ENCODE peak calls at places on chromosomes 1 and 21, in seven cellular contexts. W is cardiac muscle cell, E is sigmoid colon, A is fibroblast of mammary gland, U is HFF-Myc, O is fibroblast of the aortic adventitia, C is A549. F is an unnamed sample.

GRCh38 chr1:225467193-225468020 is 39.6 kb upstream of the LBR start:
- DNase-seq in W (peak), E (peak), A (no peak), U (no peak), O (no peak), C (no peak), F (no peak)

GRCh38 chr1:153389978-153390879 is 644 bp downstream of the S100A8 start:
- DNase-seq in W (no peak), E (no peak), A (no peak), U (no peak), O (no peak), C (no peak), F (no peak)

GRCh38 chr1:5619469-5619868 is 372.8 kb downstream of the NPHP4 start:
- DNase-seq in W (no peak), E (no peak), A (no peak), U (no peak), O (no peak), C (no peak), F (no peak)

GRCh38 chr1:185864889-185865288 is 130.7 kb downstream of the HMCN1 start:
- DNase-seq in W (peak), E (no peak), A (peak), U (no peak), O (peak), C (no peak), F (no peak)

GRCh38 chr1:116853680-116854191 is 56.0 kb upstream of the PTGFRN start:
- DNase-seq in W (peak), E (no peak), A (peak), U (peak), O (peak), C (peak), F (peak)

GRCh38 chr1:67831850-67832513 is 1.3 kb downstream of the GNG12 start:
- DNase-seq in W (peak), E (peak), A (peak), U (peak), O (peak), C (peak), F (peak)

GRCh38 chr1:211928993-211929637 is 98.6 kb upstream of the LPGAT1 start:
- DNase-seq in W (peak), E (no peak), A (peak), U (no peak), O (peak), C (peak), F (no peak)

GRCh38 chr1:2965676-2966075 is 55.6 kb upstream of the ACTRT2 start:
- DNase-seq in W (no peak), E (peak), A (no peak), U (no peak), O (no peak), C (no peak), F (no peak)

GRCh38 chr1:64892576-64893573 is 73.5 kb downstream of the JAK1 start:
- DNase-seq in W (peak), E (no peak), A (peak), U (no peak), O (peak), C (no peak), F (no peak)

GRCh38 chr21:41712201-41712600 is 54.7 kb downstream of the RIPK4 start:
- DNase-seq in W (no peak), E (no peak), A (no peak), U (no peak), O (no peak), C (no peak), F (no peak)

GRCh38 chr1:41322835-41323234 is 38.4 kb upstream of the FOXO6 start:
- DNase-seq in W (peak), E (no peak), A (peak), U (no peak), O (no peak), C (peak), F (peak)

GRCh38 chr1:79554620-79555160 is 548.2 kb upstream of the ADGRL4 start:
- DNase-seq in W (peak), E (no peak), A (peak), U (no peak), O (no peak), C (no peak), F (no peak)

GRCh38 chr21:36860736-36861594 is 105.5 kb downstream of the HLCS start:
- DNase-seq in W (peak), E (no peak), A (no peak), U (no peak), O (peak), C (peak), F (no peak)

GRCh38 chr1:116768416-116768815 is 14.2 kb downstream of the CD2 start:
- DNase-seq in W (no peak), E (no peak), A (no peak), U (no peak), O (no peak), C (no peak), F (no peak)

GRCh38 chr1:201793306-201793925 is 35.5 kb upstream of the IPO9 start:
- DNase-seq in W (no peak), E (no peak), A (no peak), U (no peak), O (no peak), C (no peak), F (no peak)

GRCh38 chr1:89962024-89962741 is 32.7 kb upstream of the ZNF326 start:
- DNase-seq in W (peak), E (no peak), A (no peak), U (no peak), O (peak), C (no peak), F (no peak)

GRCh38 chr1:29896791-29897725 is 660.7 kb downstream of the PTPRU start:
- DNase-seq in W (no peak), E (no peak), A (no peak), U (no peak), O (no peak), C (no peak), F (no peak)

GRCh38 chr1:155454096-155454495 is 108.5 kb downstream of the ASH1L start:
- DNase-seq in W (peak), E (no peak), A (peak), U (no peak), O (peak), C (no peak), F (no peak)

GRCh38 chr1:235491644-235492043 is 12.6 kb downstream of the B3GALNT2 start:
- DNase-seq in W (no peak), E (no peak), A (no peak), U (no peak), O (no peak), C (no peak), F (no peak)

GRCh38 chr21:41210405-41211040 is 42.6 kb downstream of the BACE2 start:
- DNase-seq in W (peak), E (peak), A (peak), U (no peak), O (no peak), C (no peak), F (no peak)

GRCh38 chr1:201021333-201022177 is 2.0 kb downstream of the KIF21B start:
- DNase-seq in W (no peak), E (no peak), A (no peak), U (no peak), O (no peak), C (no peak), F (no peak)

GRCh38 chr1:229137274-229137673 is 133.6 kb upstream of the RAB4A start:
- DNase-seq in W (no peak), E (no peak), A (no peak), U (no peak), O (no peak), C (no peak), F (no peak)

GRCh38 chr1:73106931-73107330 is 824.6 kb upstream of the NEGR1 start:
- DNase-seq in W (no peak), E (no peak), A (no peak), U (no peak), O (no peak), C (no peak), F (no peak)

GRCh38 chr1:84785231-84785630 is 95.0 kb upstream of the SSX2IP start:
- DNase-seq in W (no peak), E (peak), A (no peak), U (no peak), O (peak), C (no peak), F (no peak)

GRCh38 chr1:40793617-40794016 is 10.0 kb downstream of the KCNQ4 start:
- DNase-seq in W (no peak), E (no peak), A (no peak), U (no peak), O (no peak), C (no peak), F (no peak)

GRCh38 chr1:200028586-200029034 is 1.1 kb downstream of the NR5A2 start:
- DNase-seq in W (no peak), E (no peak), A (no peak), U (no peak), O (no peak), C (no peak), F (no peak)

GRCh38 chr1:223437151-223437550 is 43.9 kb downstream of the CCDC185 start:
- DNase-seq in W (no peak), E (no peak), A (no peak), U (no peak), O (peak), C (no peak), F (no peak)
- TF ChIP-seq CTCF in W (no peak), E (no peak), A (no peak), U (no peak), O (no peak), C (no peak), F (no peak)

GRCh38 chr1:221888218-221888617 is 146.3 kb upstream of the DUSP10 start:
- DNase-seq in W (no peak), E (no peak), A (no peak), U (no peak), O (no peak), C (no peak), F (no peak)

GRCh38 chr1:221886311-221887090 is 144.6 kb upstream of the DUSP10 start:
- DNase-seq in W (no peak), E (no peak), A (peak), U (no peak), O (peak), C (no peak), F (no peak)

GRCh38 chr1:221888801-221889200 is 146.9 kb upstream of the DUSP10 start:
- DNase-seq in W (no peak), E (no peak), A (no peak), U (no peak), O (no peak), C (no peak), F (no peak)

GRCh38 chr1:221887758-221888157 is 145.9 kb upstream of the DUSP10 start:
- DNase-seq in W (no peak), E (no peak), A (no peak), U (no peak), O (no peak), C (no peak), F (no peak)

GRCh38 chr1:221887091-221887746 is 145.3 kb upstream of the DUSP10 start:
- DNase-seq in W (peak), E (peak), A (peak), U (no peak), O (peak), C (peak), F (no peak)
- TF ChIP-seq CTCF in W (no peak), E (no peak), A (no peak), U (no peak), O (no peak), C (no peak), F (no peak)

GRCh38 chr1:218163371-218163770 is 121.7 kb upstream of the RRP15 start:
- DNase-seq in W (no peak), E (no peak), A (no peak), U (no peak), O (no peak), C (no peak), F (no peak)

GRCh38 chr1:218165687-218166088 is 119.4 kb upstream of the RRP15 start:
- DNase-seq in W (no peak), E (no peak), A (no peak), U (no peak), O (no peak), C (no peak), F (no peak)

GRCh38 chr1:218164930-218165686 is 120.0 kb upstream of the RRP15 start:
- DNase-seq in W (peak), E (no peak), A (no peak), U (no peak), O (no peak), C (peak), F (peak)

GRCh38 chr1:218164111-218164929 is 120.8 kb upstream of the RRP15 start:
- DNase-seq in W (peak), E (no peak), A (peak), U (no peak), O (peak), C (peak), F (peak)
- TF ChIP-seq CTCF in W (no peak), E (no peak), A (no peak), U (no peak), O (no peak), C (no peak), F (peak)

GRCh38 chr1:35857830-35858229 is 25.2 kb upstream of the AGO1 start:
- DNase-seq in W (peak), E (no peak), A (peak), U (no peak), O (peak), C (peak), F (no peak)
- TF ChIP-seq CTCF in W (peak), E (no peak), A (peak), U (peak), O (peak), C (peak), F (no peak)

DNA sequence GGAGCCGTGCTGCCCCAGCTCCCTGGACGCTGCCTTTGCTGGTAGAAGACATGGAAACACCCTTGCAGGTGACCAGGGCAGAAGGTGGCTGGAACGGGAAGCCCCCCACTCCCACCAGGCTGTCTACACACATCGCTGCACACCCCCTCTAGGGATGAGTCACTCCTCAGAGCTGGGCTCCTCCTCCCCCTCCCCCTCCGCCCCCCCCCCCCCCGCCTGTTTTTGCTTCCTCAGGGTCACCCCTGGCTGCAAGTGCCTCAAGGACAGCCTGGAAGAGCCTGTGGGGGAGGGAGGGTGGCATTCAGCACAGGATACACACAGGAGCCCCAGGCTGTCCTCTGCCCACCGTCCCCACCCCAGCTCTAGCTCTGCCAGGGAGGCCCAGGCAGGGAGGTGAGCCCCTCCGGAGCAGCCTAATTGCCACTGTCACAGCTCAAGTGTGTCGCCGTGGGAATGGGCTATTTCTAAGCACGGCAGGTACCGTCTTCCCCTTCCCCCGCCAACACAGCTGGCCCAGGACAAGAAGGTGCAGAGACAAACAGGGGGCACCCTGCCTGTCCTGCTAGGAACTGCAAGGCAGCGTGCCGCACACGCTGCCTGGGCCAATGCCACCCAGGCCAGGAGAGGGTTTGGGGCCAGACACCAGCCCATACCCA is 2.5 kb downstream of the FNDC10 start:
- DNase-seq in W (no peak), E (no peak), A (no peak), U (no peak), O (no peak), C (peak), F (no peak)
- TF ChIP-seq CTCF in W (peak), E (no peak), A (no peak), U (peak), O (peak), C (no peak), F (peak)

GRCh38 chr1:35226546-35226945 is 33.6 kb upstream of the SFPQ start:
- DNase-seq in W (no peak), E (no peak), A (no peak), U (no peak), O (no peak), C (no peak), F (no peak)

GRCh38 chr1:35222322-35223108 is 29.6 kb upstream of the SFPQ start:
- DNase-seq in W (peak), E (no peak), A (peak), U (no peak), O (peak), C (no peak), F (no peak)

GRCh38 chr1:35215346-35215745 is 22.4 kb upstream of the SFPQ start:
- DNase-seq in W (no peak), E (no peak), A (peak), U (no peak), O (no peak), C (no peak), F (no peak)

GRCh38 chr1:35223109-35223630 is 30.2 kb upstream of the SFPQ start:
- DNase-seq in W (peak), E (no peak), A (peak), U (no peak), O (no peak), C (no peak), F (no peak)

GRCh38 chr1:35220976-35221375 is 28.0 kb upstream of the SFPQ start:
- DNase-seq in W (peak), E (no peak), A (peak), U (no peak), O (no peak), C (peak), F (peak)
- TF ChIP-seq CTCF in W (peak), E (no peak), A (peak), U (peak), O (peak), C (peak), F (peak)